ENCODE peak calls at places on chromosomes 6 and 20, in six cellular contexts. H, J, L, O, N and T are unnamed samples.

GRCh38 chr6:111447051-111447450 is 36.0 kb downstream of the REV3L start:
- DNase-seq in H (no peak), J (no peak), L (no peak), O (no peak), N (no peak), T (no peak)

GRCh38 chr20:15759546-15760216 is 813.6 kb downstream of the KIF16B start:
- DNase-seq in H (no peak), J (no peak), L (no peak), O (no peak), N (peak), T (no peak)

GRCh38 chr6:43492673-43493072 is 15.3 kb downstream of the TJAP1 start:
- DNase-seq in H (no peak), J (no peak), L (no peak), O (no peak), N (no peak), T (no peak)

GRCh38 chr6:55937227-55937626 is 61.8 kb upstream of the BMP5 start:
- DNase-seq in H (no peak), J (no peak), L (no peak), O (no peak), N (no peak), T (no peak)

GRCh38 chr6:87391334-87391733 is 16.4 kb upstream of the CFAP206 start:
- DNase-seq in H (peak), J (peak), L (no peak), O (no peak), N (peak), T (no peak)

GRCh38 chr6:25512560-25512959 is 139.5 kb upstream of the SCGN start:
- DNase-seq in H (no peak), J (no peak), L (no peak), O (no peak), N (no peak), T (no peak)

GRCh38 chr20:60407011-60407771 is 449.0 kb downstream of the CDH26 start:
- DNase-seq in H (no peak), J (no peak), L (no peak), O (no peak), N (no peak), T (no peak)

GRCh38 chr6:105493776-105494175 is 90.9 kb upstream of the PREP start:
- DNase-seq in H (no peak), J (no peak), L (no peak), O (no peak), N (no peak), T (no peak)

GRCh38 chr6:32223258-32224235 is at the start of gene NOTCH4:
- DNase-seq in H (no peak), J (no peak), L (no peak), O (no peak), N (no peak), T (no peak)

GRCh38 chr6:56863366-56863765 is 91.5 kb upstream of the BEND6 start:
- DNase-seq in H (no peak), J (peak), L (peak), O (no peak), N (peak), T (no peak)

GRCh38 chr6:13463327-13463717 is 24.1 kb downstream of the GFOD1 start:
- DNase-seq in H (no peak), J (no peak), L (no peak), O (no peak), N (no peak), T (no peak)
- H3K27ac ChIP-seq in H (peak), J (no peak), L (peak), O (no peak), N (no peak), T (no peak)

GRCh38 chr20:32534661-32535240 is 50.4 kb downstream of the NOL4L start:
- DNase-seq in H (peak), J (no peak), L (no peak), O (no peak), N (no peak), T (no peak)
- H3K27ac ChIP-seq in H (no peak), J (no peak), L (no peak), O (no peak), N (no peak), T (no peak)

GRCh38 chr20:35333606-35334005 is 41.4 kb upstream of the FAM83C start:
- DNase-seq in H (no peak), J (no peak), L (no peak), O (no peak), N (no peak), T (no peak)
- H3K27ac ChIP-seq in H (no peak), J (no peak), L (no peak), O (no peak), N (peak), T (no peak)

GRCh38 chr6:150439373-150439772 is 70.6 kb downstream of the IYD start:
- DNase-seq in H (no peak), J (no peak), L (no peak), O (no peak), N (no peak), T (no peak)
- H3K27ac ChIP-seq in H (no peak), J (no peak), L (no peak), O (no peak), N (no peak), T (no peak)

DNA sequence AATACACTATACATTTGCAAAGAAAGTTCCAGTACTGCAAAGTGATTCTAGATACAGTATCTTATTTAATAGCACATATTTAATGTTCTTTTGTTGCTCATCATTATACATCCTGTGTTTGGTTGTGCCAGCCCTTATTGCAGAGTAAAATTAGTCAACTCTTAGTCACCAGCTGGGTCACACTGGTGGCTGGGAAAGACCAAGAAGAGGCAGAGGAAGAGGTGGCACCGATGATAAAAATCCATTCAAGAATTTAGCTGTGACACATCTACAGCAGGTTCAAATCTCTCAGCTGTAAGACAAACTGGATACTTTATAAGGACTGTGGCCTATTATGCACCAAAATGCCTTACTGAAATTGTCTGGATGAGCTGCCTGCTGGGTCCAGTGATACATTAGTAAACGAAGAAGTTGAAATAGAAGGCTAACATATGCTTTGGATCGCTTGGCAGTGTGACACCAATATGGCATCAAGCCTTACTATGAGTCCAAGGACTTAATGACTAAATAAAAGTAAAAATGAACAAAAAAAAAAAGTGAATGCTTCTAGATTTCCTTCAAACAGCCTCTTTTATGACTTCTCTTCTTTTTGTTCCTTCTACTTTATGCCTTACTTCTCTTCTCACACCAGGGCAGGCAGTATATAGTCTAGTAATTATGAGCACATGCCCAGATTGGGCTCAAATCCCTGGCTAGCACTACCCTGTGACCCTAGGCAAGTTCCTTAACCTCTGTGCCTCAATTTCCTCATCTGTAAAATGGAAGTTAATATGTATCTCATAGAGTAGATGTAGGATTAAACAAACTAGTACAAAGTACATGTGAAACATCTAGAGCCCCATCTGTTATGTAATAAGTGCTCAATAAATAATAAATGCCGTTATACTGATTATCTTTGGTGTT is 29.4 kb upstream of the RNF8 start:
- DNase-seq in H (no peak), J (no peak), L (no peak), O (no peak), N (no peak), T (no peak)
- H3K27ac ChIP-seq in H (peak), J (peak), L (no peak), O (no peak), N (peak), T (no peak)